ENCODE peak calls at places on chromosomes 7 and 10, in six cellular contexts. One of them, this sample, is unnamed.
A peak's percentile ranks its signal among the peaks of the same experiment; 100 is the strongest.

GRCh38 chr10:21497177-21497807 is 28.2 kb downstream of the SKIDA1 start:
- DNase-seq in mesendoderm: peak; percentile 93
- DNase-seq in Panc1: no peak
- DNase-seq in right cardiac atrium: peak; percentile 98
- DNase-seq in neuronal stem cell: no peak
- DNase-seq in CD8-positive, alpha-beta memory T cell: peak; percentile 26
- DNase-seq in this sample: peak; percentile 39

GRCh38 chr10:51092402-51092801 is 18.1 kb downstream of the PRKG1 start:
- DNase-seq in mesendoderm: no peak
- DNase-seq in Panc1: no peak
- DNase-seq in right cardiac atrium: peak; percentile 94
- DNase-seq in neuronal stem cell: no peak
- DNase-seq in CD8-positive, alpha-beta memory T cell: no peak
- DNase-seq in this sample: no peak

GRCh38 chr7:132400667-132401142 is 175.6 kb downstream of the PLXNA4 start:
- DNase-seq in mesendoderm: no peak
- DNase-seq in Panc1: no peak
- DNase-seq in right cardiac atrium: peak; percentile 79
- DNase-seq in neuronal stem cell: no peak
- DNase-seq in CD8-positive, alpha-beta memory T cell: no peak
- DNase-seq in this sample: no peak

GRCh38 chr7:18993933-18994668 is 123.3 kb downstream of the TWIST1 start:
- DNase-seq in mesendoderm: no peak
- DNase-seq in Panc1: no peak
- DNase-seq in right cardiac atrium: no peak
- DNase-seq in neuronal stem cell: no peak
- DNase-seq in CD8-positive, alpha-beta memory T cell: no peak
- DNase-seq in this sample: no peak

GRCh38 chr10:133274751-133275682 is 1.7 kb downstream of the ADAM8 start:
- DNase-seq in mesendoderm: no peak
- DNase-seq in Panc1: no peak
- DNase-seq in right cardiac atrium: no peak
- DNase-seq in neuronal stem cell: no peak
- DNase-seq in CD8-positive, alpha-beta memory T cell: peak; percentile 71
- DNase-seq in this sample: peak; percentile 53

GRCh38 chr7:47377741-47378140 is 204.2 kb downstream of the TNS3 start:
- DNase-seq in mesendoderm: peak; percentile 53
- DNase-seq in Panc1: no peak
- DNase-seq in right cardiac atrium: no peak
- DNase-seq in neuronal stem cell: no peak
- DNase-seq in CD8-positive, alpha-beta memory T cell: no peak
- DNase-seq in this sample: no peak

GRCh38 chr10:108894402-108895301 is 1028.7 kb downstream of the XPNPEP1 start:
- DNase-seq in mesendoderm: no peak
- DNase-seq in Panc1: no peak
- DNase-seq in right cardiac atrium: no peak
- DNase-seq in neuronal stem cell: no peak
- DNase-seq in CD8-positive, alpha-beta memory T cell: no peak
- DNase-seq in this sample: no peak

GRCh38 chr7:86470763-86471162 is 172.9 kb upstream of the GRM3 start:
- DNase-seq in mesendoderm: no peak
- DNase-seq in Panc1: no peak
- DNase-seq in right cardiac atrium: no peak
- DNase-seq in neuronal stem cell: no peak
- DNase-seq in CD8-positive, alpha-beta memory T cell: no peak
- DNase-seq in this sample: no peak

GRCh38 chr7:21869785-21870402 is 75.8 kb downstream of the CDCA7L start:
- DNase-seq in mesendoderm: peak; percentile 87
- DNase-seq in Panc1: no peak
- DNase-seq in right cardiac atrium: no peak
- DNase-seq in neuronal stem cell: no peak
- DNase-seq in CD8-positive, alpha-beta memory T cell: no peak
- DNase-seq in this sample: no peak

GRCh38 chr10:133528845-133529575 is 1.8 kb downstream of the CYP2E1 start:
- DNase-seq in mesendoderm: no peak
- DNase-seq in Panc1: no peak
- DNase-seq in right cardiac atrium: peak; percentile 36
- DNase-seq in neuronal stem cell: no peak
- DNase-seq in CD8-positive, alpha-beta memory T cell: no peak
- DNase-seq in this sample: no peak

GRCh38 chr7:15801565-15801964 is 115.1 kb upstream of the MEOX2 start:
- DNase-seq in mesendoderm: no peak
- DNase-seq in Panc1: no peak
- DNase-seq in right cardiac atrium: peak; percentile 46
- DNase-seq in neuronal stem cell: no peak
- DNase-seq in CD8-positive, alpha-beta memory T cell: no peak
- DNase-seq in this sample: no peak

GRCh38 chr7:73613954-73614735 is 10.2 kb downstream of the MLXIPL start:
- DNase-seq in mesendoderm: no peak
- DNase-seq in Panc1: no peak
- DNase-seq in right cardiac atrium: no peak
- DNase-seq in neuronal stem cell: no peak
- DNase-seq in CD8-positive, alpha-beta memory T cell: no peak
- DNase-seq in this sample: no peak

GRCh38 chr10:76998451-76998850 is 639.2 kb downstream of the KCNMA1 start:
- DNase-seq in mesendoderm: no peak
- DNase-seq in Panc1: no peak
- DNase-seq in right cardiac atrium: no peak
- DNase-seq in neuronal stem cell: no peak
- DNase-seq in CD8-positive, alpha-beta memory T cell: no peak
- DNase-seq in this sample: no peak

GRCh38 chr10:31319602-31320178 is 674 bp downstream of the ZEB1 start:
- DNase-seq in mesendoderm: no peak
- DNase-seq in Panc1: no peak
- DNase-seq in right cardiac atrium: peak; percentile 61
- DNase-seq in neuronal stem cell: no peak
- DNase-seq in CD8-positive, alpha-beta memory T cell: no peak
- DNase-seq in this sample: no peak

GRCh38 chr10:50396491-50397311 is 145.4 kb upstream of the ASAH2 start:
- DNase-seq in mesendoderm: no peak
- DNase-seq in Panc1: no peak
- DNase-seq in right cardiac atrium: no peak
- DNase-seq in neuronal stem cell: no peak
- DNase-seq in CD8-positive, alpha-beta memory T cell: no peak
- DNase-seq in this sample: no peak

GRCh38 chr7:140533394-140533872 is 54.1 kb upstream of the MKRN1 start:
- DNase-seq in mesendoderm: no peak
- DNase-seq in Panc1: no peak
- DNase-seq in right cardiac atrium: peak; percentile 56
- DNase-seq in neuronal stem cell: no peak
- DNase-seq in CD8-positive, alpha-beta memory T cell: no peak
- DNase-seq in this sample: no peak

GRCh38 chr10:114767589-114768393 is 53.8 kb upstream of the FHIP2A start:
- DNase-seq in mesendoderm: peak; percentile 35
- DNase-seq in Panc1: no peak
- DNase-seq in right cardiac atrium: peak; percentile 69
- DNase-seq in neuronal stem cell: no peak
- DNase-seq in CD8-positive, alpha-beta memory T cell: peak; percentile 3
- DNase-seq in this sample: no peak

GRCh38 chr10:103840747-103841085 is 14.7 kb downstream of the SH3PXD2A start:
- DNase-seq in mesendoderm: peak; percentile 79
- DNase-seq in Panc1: no peak
- DNase-seq in right cardiac atrium: no peak
- DNase-seq in neuronal stem cell: no peak
- DNase-seq in CD8-positive, alpha-beta memory T cell: no peak
- DNase-seq in this sample: no peak

GRCh38 chr7:129391546-129392211 is 42.6 kb upstream of the STRIP2 start:
- DNase-seq in mesendoderm: no peak
- DNase-seq in Panc1: no peak
- DNase-seq in right cardiac atrium: no peak
- DNase-seq in neuronal stem cell: no peak
- DNase-seq in CD8-positive, alpha-beta memory T cell: no peak
- DNase-seq in this sample: no peak

GRCh38 chr7:98021588-98022351 is 31.8 kb upstream of the OCM2 start:
- DNase-seq in mesendoderm: peak; percentile 59
- DNase-seq in Panc1: peak; percentile 38
- DNase-seq in right cardiac atrium: peak; percentile 93
- DNase-seq in neuronal stem cell: peak; percentile 72
- DNase-seq in CD8-positive, alpha-beta memory T cell: peak; percentile 65
- DNase-seq in this sample: no peak

GRCh38 chr7:52486267-52486666 is 549.2 kb upstream of the POM121L12 start:
- DNase-seq in mesendoderm: no peak
- DNase-seq in Panc1: no peak
- DNase-seq in right cardiac atrium: no peak
- DNase-seq in neuronal stem cell: no peak
- DNase-seq in CD8-positive, alpha-beta memory T cell: no peak
- DNase-seq in this sample: no peak

GRCh38 chr10:35442006-35442405 is 105.7 kb downstream of the CCNY start:
- DNase-seq in mesendoderm: no peak
- DNase-seq in Panc1: no peak
- DNase-seq in right cardiac atrium: no peak
- DNase-seq in neuronal stem cell: no peak
- DNase-seq in CD8-positive, alpha-beta memory T cell: no peak
- DNase-seq in this sample: no peak

GRCh38 chr7:107180378-107180777 is 11.6 kb downstream of the HBP1 start:
- DNase-seq in mesendoderm: no peak
- DNase-seq in Panc1: no peak
- DNase-seq in right cardiac atrium: peak; percentile 65
- DNase-seq in neuronal stem cell: no peak
- DNase-seq in CD8-positive, alpha-beta memory T cell: no peak
- DNase-seq in this sample: no peak

GRCh38 chr7:108455524-108455832 is 758 bp downstream of the NRCAM start:
- DNase-seq in mesendoderm: no peak
- DNase-seq in Panc1: no peak
- DNase-seq in right cardiac atrium: peak; percentile 46
- DNase-seq in neuronal stem cell: no peak
- DNase-seq in CD8-positive, alpha-beta memory T cell: no peak
- DNase-seq in this sample: no peak

GRCh38 chr7:136496526-136496925 is 371.9 kb upstream of the CHRM2 start:
- DNase-seq in mesendoderm: no peak
- DNase-seq in Panc1: no peak
- DNase-seq in right cardiac atrium: no peak
- DNase-seq in neuronal stem cell: no peak
- DNase-seq in CD8-positive, alpha-beta memory T cell: no peak
- DNase-seq in this sample: no peak

GRCh38 chr7:5598769-5599371 is 175.2 kb upstream of the TNRC18 start:
- DNase-seq in mesendoderm: peak; percentile 61
- DNase-seq in Panc1: no peak
- DNase-seq in right cardiac atrium: no peak
- DNase-seq in neuronal stem cell: no peak
- DNase-seq in CD8-positive, alpha-beta memory T cell: no peak
- DNase-seq in this sample: no peak

GRCh38 chr10:99526861-99527504 is 5.8 kb upstream of the NKX2-3 start:
- DNase-seq in mesendoderm: no peak
- DNase-seq in Panc1: no peak
- DNase-seq in right cardiac atrium: no peak
- DNase-seq in neuronal stem cell: no peak
- DNase-seq in CD8-positive, alpha-beta memory T cell: no peak
- DNase-seq in this sample: no peak

GRCh38 chr7:78510580-78511188 is 712.1 kb downstream of the PHTF2 start:
- DNase-seq in mesendoderm: peak; percentile 73
- DNase-seq in Panc1: peak; percentile 28
- DNase-seq in right cardiac atrium: no peak
- DNase-seq in neuronal stem cell: peak; percentile 31
- DNase-seq in CD8-positive, alpha-beta memory T cell: no peak
- DNase-seq in this sample: no peak

GRCh38 chr10:109650228-109650627 is 273.1 kb downstream of the XPNPEP1 start:
- DNase-seq in mesendoderm: no peak
- DNase-seq in Panc1: no peak
- DNase-seq in right cardiac atrium: no peak
- DNase-seq in neuronal stem cell: no peak
- DNase-seq in CD8-positive, alpha-beta memory T cell: no peak
- DNase-seq in this sample: no peak

GRCh38 chr10:90148121-90148855 is 446.9 kb downstream of the KIF20B start:
- DNase-seq in mesendoderm: peak; percentile 58
- DNase-seq in Panc1: no peak
- DNase-seq in right cardiac atrium: no peak
- DNase-seq in neuronal stem cell: peak; percentile 14
- DNase-seq in CD8-positive, alpha-beta memory T cell: no peak
- DNase-seq in this sample: no peak

DNA sequence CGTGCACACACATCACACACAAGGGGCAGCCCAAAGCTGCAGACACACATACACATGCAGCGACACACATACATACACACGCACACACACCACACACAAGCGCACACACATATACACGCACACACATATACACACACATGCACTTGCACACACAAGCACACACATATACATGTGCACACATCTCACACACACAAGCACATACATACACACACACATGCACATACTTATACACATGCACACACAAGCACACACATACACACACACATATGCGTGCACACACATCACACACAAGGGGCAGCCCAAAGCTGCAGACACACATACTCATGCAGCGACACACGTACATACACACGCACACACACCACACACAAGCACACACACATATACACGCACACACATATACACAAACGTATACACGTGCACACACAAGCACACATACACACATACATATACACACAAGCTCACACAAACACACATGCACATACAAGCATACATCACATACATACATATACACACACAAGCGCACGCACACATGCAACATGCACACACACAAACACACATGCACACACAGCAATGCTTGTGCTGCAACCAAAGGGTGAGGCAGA is 178.8 kb upstream of the PFKP start:
- DNase-seq in mesendoderm: no peak
- DNase-seq in Panc1: no peak
- DNase-seq in right cardiac atrium: no peak
- DNase-seq in neuronal stem cell: no peak
- DNase-seq in CD8-positive, alpha-beta memory T cell: no peak
- DNase-seq in this sample: no peak
- H3K27ac ChIP-seq in mesendoderm: no peak overlapping the region
- H3K27ac ChIP-seq in Panc1: no peak overlapping the region
- H3K27ac ChIP-seq in right cardiac atrium: no peak overlapping the region
- H3K27ac ChIP-seq in neuronal stem cell: no peak overlapping the region
- H3K27ac ChIP-seq in CD8-positive, alpha-beta memory T cell: no peak overlapping the region
- H3K27ac ChIP-seq in this sample: no peak overlapping the region

GRCh38 chr7:80642871-80643270 is 4.4 kb downstream of the CD36 start:
- DNase-seq in mesendoderm: no peak
- DNase-seq in Panc1: no peak
- DNase-seq in right cardiac atrium: no peak
- DNase-seq in neuronal stem cell: no peak
- DNase-seq in CD8-positive, alpha-beta memory T cell: no peak
- DNase-seq in this sample: no peak
- H3K27ac ChIP-seq in mesendoderm: no peak overlapping the region
- H3K27ac ChIP-seq in Panc1: no peak overlapping the region
- H3K27ac ChIP-seq in right cardiac atrium: no peak overlapping the region
- H3K27ac ChIP-seq in neuronal stem cell: no peak overlapping the region
- H3K27ac ChIP-seq in CD8-positive, alpha-beta memory T cell: no peak overlapping the region
- H3K27ac ChIP-seq in this sample: peak overlapping the region; percentile 43

GRCh38 chr10:88150338-88150737 is 286.9 kb downstream of the PTEN start:
- DNase-seq in mesendoderm: no peak
- DNase-seq in Panc1: no peak
- DNase-seq in right cardiac atrium: no peak
- DNase-seq in neuronal stem cell: no peak
- DNase-seq in CD8-positive, alpha-beta memory T cell: no peak
- DNase-seq in this sample: peak; percentile 66
- H3K27ac ChIP-seq in mesendoderm: no peak overlapping the region
- H3K27ac ChIP-seq in Panc1: no peak overlapping the region
- H3K27ac ChIP-seq in right cardiac atrium: no peak overlapping the region
- H3K27ac ChIP-seq in neuronal stem cell: no peak overlapping the region
- H3K27ac ChIP-seq in CD8-positive, alpha-beta memory T cell: no peak overlapping the region
- H3K27ac ChIP-seq in this sample: peak overlapping the region; percentile 83

DNA sequence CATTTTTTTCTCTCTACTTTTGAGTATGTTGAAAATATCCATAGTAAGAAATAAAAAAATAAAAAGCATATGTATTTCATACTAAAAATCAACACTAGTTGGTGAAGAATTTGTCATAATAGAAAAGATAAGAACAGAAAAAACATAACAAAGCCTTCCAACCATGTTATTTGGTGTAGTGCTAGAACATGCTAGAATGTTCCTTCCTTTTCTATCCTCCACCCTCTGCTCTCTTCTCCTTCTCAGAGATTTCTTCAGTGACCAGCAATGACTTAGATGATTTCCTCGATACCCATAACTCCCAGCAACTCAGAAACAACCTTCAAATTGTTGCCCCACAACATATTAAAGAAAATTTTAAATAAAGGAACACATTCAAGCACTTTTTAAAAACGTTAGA is 2.6 kb downstream of the ZC3HAV1 start:
- DNase-seq in mesendoderm: no peak
- DNase-seq in Panc1: no peak
- DNase-seq in right cardiac atrium: no peak
- DNase-seq in neuronal stem cell: no peak
- DNase-seq in CD8-positive, alpha-beta memory T cell: no peak
- DNase-seq in this sample: no peak
- H3K27ac ChIP-seq in mesendoderm: no peak overlapping the region
- H3K27ac ChIP-seq in Panc1: peak overlapping the region; percentile 99
- H3K27ac ChIP-seq in right cardiac atrium: no peak overlapping the region
- H3K27ac ChIP-seq in neuronal stem cell: no peak overlapping the region
- H3K27ac ChIP-seq in CD8-positive, alpha-beta memory T cell: peak overlapping the region; percentile 94
- H3K27ac ChIP-seq in this sample: no peak overlapping the region

This sample was measured in epithelial cell of prostate.